ENCODE peak calls at places on chromosomes 6 and 20, in six cellular contexts. L is uterus; N is CD4-positive, CD25-positive, alpha-beta regulatory T cell; X is IMR-90; B is CD8-positive, alpha-beta memory T cell; H is HepG2. D is an unnamed sample.

GRCh38 chr6:158646023-158646888 is 1.7 kb upstream of the DYNLT1 start:
- DNase-seq in L (no peak), N (no peak), X (no peak), H (no peak), B (no peak), D (no peak)

GRCh38 chr6:108222504-108222903 is 38.3 kb downstream of the SNX3 start:
- DNase-seq in L (no peak), X (peak), H (no peak), B (no peak), N (no peak), D (no peak)

GRCh38 chr6:160919713-160920112 is 71.9 kb upstream of the MAP3K4 start:
- DNase-seq in H (peak), L (no peak), B (no peak), X (peak), N (no peak), D (no peak)

GRCh38 chr6:27687154-27688013 is 214.5 kb upstream of the ZNF184 start:
- DNase-seq in X (peak), H (peak), B (peak), L (peak), N (peak), D (peak)

GRCh38 chr6:2839195-2839981 is 2.3 kb downstream of the SERPINB1 start:
- DNase-seq in L (no peak), X (peak), N (no peak), H (peak), B (no peak), D (no peak)

GRCh38 chr20:60372282-60372681 is 414.1 kb downstream of the CDH26 start:
- DNase-seq in N (no peak), L (no peak), X (no peak), B (no peak), H (no peak), D (no peak)

GRCh38 chr6:66599541-66599940 is 892.5 kb upstream of the EYS start:
- DNase-seq in H (no peak), L (no peak), B (no peak), X (no peak), N (no peak), D (no peak)

GRCh38 chr6:40860443-40860842 is 178.6 kb downstream of the UNC5CL start:
- DNase-seq in X (no peak), H (no peak), L (no peak), N (no peak), B (no peak), D (no peak)

GRCh38 chr6:131390322-131390721 is 182.7 kb upstream of the ARG1 start:
- DNase-seq in N (no peak), X (no peak), B (no peak), L (no peak), H (no peak), D (no peak)

GRCh38 chr6:118401325-118401998 is 146.6 kb upstream of the PLN start:
- DNase-seq in B (no peak), H (no peak), L (no peak), N (no peak), X (no peak), D (no peak)

GRCh38 chr6:117317261-117317660 is 51.9 kb downstream of the VGLL2 start:
- DNase-seq in H (peak), L (no peak), X (peak), N (no peak), B (no peak), D (no peak)

GRCh38 chr6:26318459-26319404 is 46.3 kb upstream of the BTN3A2 start:
- DNase-seq in X (no peak), B (no peak), L (no peak), N (no peak), H (no peak), D (no peak)

GRCh38 chr20:56929606-56930005 is 300.5 kb downstream of the TFAP2C start:
- DNase-seq in X (no peak), B (no peak), L (no peak), H (no peak), N (no peak), D (no peak)

GRCh38 chr20:11553603-11554002 is 364.1 kb upstream of the BTBD3 start:
- DNase-seq in H (peak), B (no peak), X (peak), L (no peak), N (no peak), D (no peak)

GRCh38 chr6:55578537-55579363 is at the start of gene HMGCLL1:
- DNase-seq in L (peak), X (no peak), B (no peak), H (no peak), N (no peak), D (no peak)

DNA sequence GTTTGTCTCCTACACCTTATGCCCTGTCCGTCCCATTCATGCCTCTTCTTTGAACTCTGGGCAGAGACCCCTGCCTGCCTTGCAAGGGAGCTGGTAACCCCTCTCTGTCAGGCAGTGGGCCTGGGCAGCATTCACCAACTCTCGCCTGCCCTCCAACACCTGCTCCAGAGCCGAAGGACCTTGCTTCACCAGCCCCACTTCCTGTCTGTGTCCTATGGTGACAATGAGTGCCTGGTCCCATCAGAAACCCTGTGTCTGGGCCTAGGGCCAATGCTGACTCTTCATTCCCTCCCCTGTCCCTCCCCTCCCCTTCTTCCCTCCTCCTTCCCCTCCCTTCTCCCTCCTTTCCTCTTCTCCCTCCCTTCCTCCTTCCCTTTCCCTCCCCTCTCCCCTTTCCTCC is 22.8 kb upstream of the PCMTD2 start:
- DNase-seq in X (no peak), N (no peak), L (no peak), B (no peak), H (no peak), D (no peak)
- H3K27ac ChIP-seq in X (no peak), N (no peak), L (no peak), B (no peak), H (no peak), D (no peak)

GRCh38 chr20:62472343-62473199 is 3.2 kb downstream of the GATA5 start:
- DNase-seq in H (peak), B (no peak), X (no peak), L (no peak), N (no peak), D (no peak)
- H3K4me3 ChIP-seq in H (peak), B (no peak), X (no peak), L (no peak), N (no peak), D (no peak)

GRCh38 chr6:37140145-37140544 is 29.8 kb upstream of the PIM1 start:
- DNase-seq in H (no peak), L (no peak), X (no peak), N (no peak), B (no peak), D (no peak)
- H3K27ac ChIP-seq in H (no peak), L (peak), X (no peak), N (no peak), B (no peak), D (no peak)

DNA sequence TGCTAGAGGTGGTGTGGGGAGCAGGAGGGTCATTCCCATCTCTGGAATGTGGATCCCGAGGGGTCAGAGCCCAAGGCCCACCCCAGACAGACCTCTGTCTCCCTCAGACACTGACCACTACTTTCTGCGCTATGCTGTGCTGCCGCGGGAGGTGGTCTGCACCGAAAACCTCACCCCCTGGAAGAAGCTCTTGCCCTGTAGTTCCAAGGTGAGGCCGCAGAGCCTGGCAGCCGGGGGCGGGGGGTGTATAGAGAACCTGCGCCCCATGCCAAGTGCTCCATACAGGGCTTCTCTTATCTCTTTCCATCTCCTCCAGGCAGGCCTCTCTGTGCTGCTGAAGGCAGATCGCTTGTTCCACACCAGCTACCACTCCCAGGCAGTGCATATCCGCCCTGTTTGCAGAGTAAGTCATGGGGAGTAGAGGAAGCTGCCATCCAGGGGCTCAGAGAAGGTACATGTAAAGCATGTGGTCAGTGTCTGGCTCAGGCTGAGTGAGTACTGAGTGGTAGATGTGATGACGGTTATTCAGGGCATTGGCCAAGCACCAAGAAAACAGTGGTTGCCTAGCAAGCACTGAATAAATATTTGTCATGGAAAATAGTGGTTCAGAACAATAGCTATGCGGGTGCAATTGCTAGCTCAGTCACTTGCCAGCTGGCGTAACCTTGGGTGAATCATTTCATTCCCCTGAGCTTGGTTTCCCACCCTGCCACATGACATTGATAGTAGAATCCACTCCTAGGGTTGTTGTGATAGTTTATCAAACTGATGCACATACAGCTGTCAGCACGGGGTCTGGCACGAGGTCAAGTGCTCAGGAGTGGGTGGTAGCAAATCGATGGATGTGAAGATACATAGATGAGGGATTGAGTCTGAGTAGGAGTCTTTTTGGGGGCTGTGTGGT is 3.5 kb downstream of the PIGT start:
- DNase-seq in B (no peak), X (peak), N (no peak), H (peak), L (peak), D (no peak)
- H3K4me3 ChIP-seq in B (no peak), X (no peak), N (no peak), H (no peak), L (no peak), D (no peak)

DNA sequence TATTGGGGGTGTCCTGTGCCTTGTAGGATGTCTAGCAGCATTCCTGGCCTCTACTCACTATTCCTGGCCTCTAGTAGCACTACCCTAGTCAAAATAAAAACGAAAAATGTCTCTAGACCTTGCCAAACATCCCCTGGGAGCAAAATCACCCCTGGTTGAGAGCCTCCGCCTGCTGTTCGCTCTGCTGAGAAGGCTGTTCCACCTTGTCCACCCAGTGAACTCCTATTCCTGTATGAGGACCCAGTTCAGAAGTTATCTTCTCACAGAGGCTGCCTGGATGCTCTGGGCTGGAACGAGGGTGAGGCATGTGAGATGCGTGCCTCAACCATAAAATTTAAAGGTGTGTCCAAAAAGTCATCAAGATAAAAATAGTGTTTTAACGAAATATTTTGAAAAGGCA is 101.9 kb downstream of the TOX2 start:
- DNase-seq in L (no peak), N (no peak), X (no peak), H (no peak), B (no peak), D (no peak)
- H3K27ac ChIP-seq in L (no peak), N (no peak), X (no peak), H (no peak), B (no peak), D (no peak)

GRCh38 chr6:35728663-35729348 is 8.0 kb upstream of the ARMC12 start:
- DNase-seq in X (no peak), L (peak), N (peak), H (no peak), B (no peak), D (no peak)
- H3K4me3 ChIP-seq in X (no peak), L (peak), N (peak), H (peak), B (peak), D (peak)

GRCh38 chr6:21613809-21614208 is 20.3 kb downstream of the SOX4 start:
- DNase-seq in H (no peak), X (no peak), L (no peak), B (no peak), N (no peak), D (no peak)
- H3K27ac ChIP-seq in H (no peak), X (no peak), L (no peak), B (no peak), N (no peak), D (no peak)